ENCODE peak calls at places on chromosomes 1 and 21, in seven cellular contexts. E, X, K, U, T, C and J are unnamed samples.

GRCh38 chr21:28663111-28663693 is 329.5 kb downstream of the LTN1 start:
- DNase-seq in E (no peak), X (no peak), K (no peak), U (peak), T (no peak), C (no peak), J (no peak)

GRCh38 chr21:44456207-44456914 is 1.1 kb downstream of the LRRC3 start:
- DNase-seq in E (no peak), X (no peak), K (no peak), U (no peak), T (no peak), C (no peak), J (peak)

GRCh38 chr1:4781646-4782045 is 127.2 kb downstream of the AJAP1 start:
- DNase-seq in E (no peak), X (no peak), K (no peak), U (no peak), T (no peak), C (no peak), J (peak)

GRCh38 chr1:230105754-230106625 is 39.0 kb downstream of the GALNT2 start:
- DNase-seq in E (peak), X (no peak), K (no peak), U (no peak), T (no peak), C (no peak), J (peak)

GRCh38 chr1:178192686-178193085 is 98.8 kb downstream of the RASAL2 start:
- DNase-seq in E (peak), X (peak), K (no peak), U (peak), T (no peak), C (no peak), J (peak)

GRCh38 chr1:220926146-220926545 is 46.9 kb downstream of the HLX start:
- DNase-seq in E (no peak), X (peak), K (no peak), U (no peak), T (no peak), C (no peak), J (no peak)

GRCh38 chr1:201916649-201917249 is 28.1 kb downstream of the SHISA4 start:
- DNase-seq in E (peak), X (peak), K (no peak), U (peak), T (peak), C (no peak), J (peak)

GRCh38 chr1:187641463-187641862 is 812.7 kb downstream of the PLA2G4A start:
- DNase-seq in E (no peak), X (no peak), K (no peak), U (no peak), T (no peak), C (no peak), J (no peak)

GRCh38 chr1:223684488-223684792 is 18.9 kb upstream of the CAPN8 start:
- DNase-seq in E (no peak), X (no peak), K (no peak), U (no peak), T (no peak), C (no peak), J (no peak)

GRCh38 chr1:8560611-8561544 is 243.0 kb downstream of the SLC45A1 start:
- DNase-seq in E (peak), X (no peak), K (peak), U (peak), T (no peak), C (peak), J (no peak)

GRCh38 chr21:28624626-28625025 is 368.1 kb downstream of the LTN1 start:
- DNase-seq in E (peak), X (no peak), K (no peak), U (no peak), T (no peak), C (no peak), J (no peak)

GRCh38 chr1:154404984-154405761 is at the start of gene IL6R:
- DNase-seq in E (peak), X (peak), K (peak), U (peak), T (peak), C (peak), J (peak)

GRCh38 chr1:104987210-104987609 is 1237.5 kb downstream of the AMY1C start:
- DNase-seq in E (no peak), X (no peak), K (no peak), U (no peak), T (no peak), C (no peak), J (no peak)

GRCh38 chr1:48596036-48596435 is 124.0 kb upstream of the SPATA6 start:
- DNase-seq in E (no peak), X (no peak), K (peak), U (no peak), T (no peak), C (no peak), J (no peak)

GRCh38 chr1:116138277-116138792 is 27.1 kb downstream of the MAB21L3 start:
- DNase-seq in E (no peak), X (no peak), K (no peak), U (no peak), T (no peak), C (no peak), J (no peak)

GRCh38 chr1:61084560-61084991 is 2.2 kb downstream of the NFIA start:
- DNase-seq in E (no peak), X (no peak), K (no peak), U (no peak), T (no peak), C (no peak), J (no peak)

GRCh38 chr21:32253215-32253641 is 25.6 kb downstream of the MIS18A start:
- DNase-seq in E (no peak), X (no peak), K (no peak), U (no peak), T (no peak), C (no peak), J (peak)

GRCh38 chr21:22961248-22961647 is 1963.0 kb downstream of the NCAM2 start:
- DNase-seq in E (no peak), X (no peak), K (no peak), U (no peak), T (no peak), C (no peak), J (no peak)

GRCh38 chr1:116962976-116963639 is 38.5 kb upstream of the CD101 start:
- DNase-seq in E (no peak), X (no peak), K (no peak), U (no peak), T (no peak), C (no peak), J (no peak)

GRCh38 chr1:218711884-218712674 is 366.9 kb downstream of the TGFB2 start:
- DNase-seq in E (peak), X (no peak), K (no peak), U (no peak), T (no peak), C (no peak), J (no peak)

GRCh38 chr21:39373634-39374033 is 24.7 kb upstream of the HMGN1 start:
- DNase-seq in E (peak), X (no peak), K (no peak), U (no peak), T (no peak), C (no peak), J (no peak)

DNA sequence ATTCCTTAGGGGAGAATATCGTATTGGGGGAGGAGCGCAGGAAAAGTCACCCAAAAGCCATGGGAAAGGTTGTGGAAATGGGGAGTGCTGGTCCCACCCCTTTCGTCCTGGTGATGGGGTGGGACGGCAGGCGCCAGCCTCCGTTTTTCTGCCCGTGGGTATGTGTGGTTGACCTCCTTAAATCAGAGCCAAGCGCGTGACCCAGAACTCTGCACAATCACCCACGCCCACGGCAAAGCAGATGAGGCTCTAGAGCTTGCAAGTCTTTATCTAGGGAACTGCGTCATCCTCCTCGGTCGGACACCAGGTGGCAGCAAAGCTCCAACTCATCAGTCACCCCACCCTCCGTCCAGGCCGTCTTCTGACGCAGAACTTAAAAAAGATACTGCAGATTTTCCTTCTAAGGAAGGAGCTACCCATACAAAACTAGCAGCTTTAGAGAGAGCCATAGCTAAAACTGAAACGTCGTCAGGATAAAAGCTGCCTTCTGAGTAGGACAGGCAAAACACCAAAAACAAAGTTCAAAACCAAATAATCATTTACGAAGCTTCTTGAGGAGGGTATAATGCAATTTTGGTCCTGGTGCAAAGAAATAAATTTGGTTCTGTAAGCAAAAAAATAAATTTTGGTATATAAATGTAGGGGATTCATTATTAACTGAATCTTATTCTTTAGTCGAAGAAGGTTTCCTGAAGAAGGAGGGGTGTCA is 62.0 kb downstream of the TBX19 start:
- DNase-seq in E (peak), X (peak), K (peak), U (peak), T (peak), C (peak), J (peak)
- H3K4me3 ChIP-seq in E (no peak), X (no peak), K (peak), U (peak), T (no peak), C (no peak), J (no peak)

GRCh38 chr1:6960291-6960758 is 175.1 kb downstream of the CAMTA1 start:
- DNase-seq in E (peak), X (peak), K (no peak), U (peak), T (no peak), C (no peak), J (peak)

GRCh38 chr1:6961289-6961688 is 176.0 kb downstream of the CAMTA1 start:
- DNase-seq in E (no peak), X (no peak), K (no peak), U (no peak), T (no peak), C (no peak), J (no peak)

GRCh38 chr1:6962956-6963915 is 178.0 kb downstream of the CAMTA1 start:
- DNase-seq in E (peak), X (no peak), K (peak), U (peak), T (no peak), C (peak), J (peak)

GRCh38 chr1:6961905-6962304 is 176.7 kb downstream of the CAMTA1 start:
- DNase-seq in E (no peak), X (no peak), K (peak), U (no peak), T (no peak), C (no peak), J (no peak)

GRCh38 chr1:6962390-6962955 is 177.2 kb downstream of the CAMTA1 start:
- DNase-seq in E (peak), X (no peak), K (no peak), U (no peak), T (no peak), C (peak), J (no peak)
- H3K4me3 ChIP-seq in E (no peak), X (no peak), K (no peak), U (peak), T (no peak), C (no peak), J (no peak)

DNA sequence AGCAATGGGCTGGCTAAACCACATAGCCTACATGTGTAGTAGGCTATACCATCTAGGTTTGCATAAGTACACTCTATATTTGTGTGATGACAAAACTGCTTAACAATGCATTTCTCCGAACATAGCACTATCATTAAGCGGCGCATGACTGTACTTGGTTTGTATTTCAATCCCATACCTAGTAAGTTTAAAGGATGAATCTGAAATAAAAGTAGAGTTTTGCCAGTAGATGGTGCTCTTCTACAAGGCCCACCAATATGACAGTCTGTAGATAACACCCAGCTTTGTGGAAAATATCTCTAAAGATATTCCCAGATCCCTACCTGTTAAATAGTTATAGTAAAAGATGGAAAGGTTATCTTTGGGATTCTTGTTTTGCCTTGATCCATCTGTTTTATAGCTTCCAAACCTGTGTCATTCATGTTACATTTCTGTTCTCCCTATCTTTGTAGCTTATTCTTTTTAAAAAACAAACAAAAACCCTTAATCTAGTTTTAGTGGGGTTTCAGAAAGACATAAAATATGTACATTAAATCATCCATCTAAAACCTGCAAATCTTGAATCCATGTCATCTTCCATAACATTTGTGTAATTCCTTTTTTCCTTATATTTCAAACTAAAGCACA is 33.9 kb upstream of the ASPM start:
- DNase-seq in E (peak), X (peak), K (peak), U (no peak), T (no peak), C (no peak), J (no peak)
- H3K4me3 ChIP-seq in E (no peak), X (no peak), K (no peak), U (no peak), T (no peak), C (no peak), J (no peak)

GRCh38 chr1:42952353-42953001 is 6.2 kb downstream of the SLC2A1 start:
- DNase-seq in E (peak), X (no peak), K (no peak), U (no peak), T (no peak), C (peak), J (no peak)
- H3K4me3 ChIP-seq in E (peak), X (no peak), K (peak), U (peak), T (no peak), C (peak), J (no peak)

DNA sequence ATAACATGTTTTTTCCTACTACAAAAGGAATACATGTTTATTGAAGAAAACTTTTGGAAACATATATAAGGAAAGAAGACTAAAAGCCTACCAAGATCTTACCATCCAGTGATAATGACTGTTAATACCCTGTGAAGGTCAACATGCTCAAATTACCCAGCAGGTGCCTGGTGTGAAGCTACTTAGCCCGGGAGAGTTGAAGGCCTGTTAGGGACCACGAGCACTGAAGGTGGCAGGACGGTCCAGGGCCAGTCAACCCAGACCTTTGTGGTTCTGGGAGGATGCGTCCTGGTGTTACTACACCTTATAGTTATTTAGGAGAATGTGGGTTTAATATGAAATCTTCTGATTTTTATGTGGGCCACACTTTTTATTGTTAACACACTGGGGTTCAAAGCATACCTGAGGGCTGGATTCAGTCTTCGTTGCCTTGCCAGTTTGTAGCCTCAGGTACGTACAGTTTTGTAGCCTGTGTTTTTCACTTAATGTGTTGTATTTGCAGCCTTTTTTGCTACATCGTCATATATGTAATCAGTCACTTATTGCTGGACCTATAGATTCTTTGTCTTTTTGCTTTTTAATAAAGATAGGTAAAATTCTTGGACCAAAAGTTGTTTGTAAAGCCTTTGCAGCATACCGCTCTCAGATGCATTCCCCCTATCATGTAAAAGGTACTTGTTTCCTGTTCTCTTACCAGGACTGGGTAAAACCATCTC is 9.8 kb downstream of the ITSN1 start:
- DNase-seq in E (no peak), X (no peak), K (no peak), U (no peak), T (no peak), C (no peak), J (no peak)
- H3K4me3 ChIP-seq in E (no peak), X (no peak), K (no peak), U (no peak), T (no peak), C (no peak), J (no peak)

DNA sequence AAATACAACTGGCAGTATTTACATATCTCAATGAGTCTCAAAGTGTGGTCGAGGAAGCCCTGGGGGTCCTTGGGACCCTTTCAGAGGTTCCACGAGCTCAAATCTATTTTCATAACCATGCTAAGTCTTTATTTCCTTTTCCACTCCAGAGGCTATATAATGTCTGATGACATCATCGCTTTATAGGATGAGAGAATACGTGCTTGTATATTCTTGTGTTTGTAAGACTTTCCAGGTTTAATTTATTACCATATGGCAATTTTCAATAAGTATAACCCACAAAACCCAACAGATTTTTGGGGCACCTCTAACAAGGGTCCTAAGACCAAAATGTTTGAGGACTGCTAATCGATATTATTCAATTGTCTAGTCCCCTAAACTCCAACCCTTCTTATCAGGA is 1.4 kb upstream of the SLC19A2 start:
- DNase-seq in E (no peak), X (no peak), K (no peak), U (no peak), T (no peak), C (no peak), J (no peak)
- H3K4me3 ChIP-seq in E (no peak), X (no peak), K (no peak), U (peak), T (peak), C (no peak), J (peak)

DNA sequence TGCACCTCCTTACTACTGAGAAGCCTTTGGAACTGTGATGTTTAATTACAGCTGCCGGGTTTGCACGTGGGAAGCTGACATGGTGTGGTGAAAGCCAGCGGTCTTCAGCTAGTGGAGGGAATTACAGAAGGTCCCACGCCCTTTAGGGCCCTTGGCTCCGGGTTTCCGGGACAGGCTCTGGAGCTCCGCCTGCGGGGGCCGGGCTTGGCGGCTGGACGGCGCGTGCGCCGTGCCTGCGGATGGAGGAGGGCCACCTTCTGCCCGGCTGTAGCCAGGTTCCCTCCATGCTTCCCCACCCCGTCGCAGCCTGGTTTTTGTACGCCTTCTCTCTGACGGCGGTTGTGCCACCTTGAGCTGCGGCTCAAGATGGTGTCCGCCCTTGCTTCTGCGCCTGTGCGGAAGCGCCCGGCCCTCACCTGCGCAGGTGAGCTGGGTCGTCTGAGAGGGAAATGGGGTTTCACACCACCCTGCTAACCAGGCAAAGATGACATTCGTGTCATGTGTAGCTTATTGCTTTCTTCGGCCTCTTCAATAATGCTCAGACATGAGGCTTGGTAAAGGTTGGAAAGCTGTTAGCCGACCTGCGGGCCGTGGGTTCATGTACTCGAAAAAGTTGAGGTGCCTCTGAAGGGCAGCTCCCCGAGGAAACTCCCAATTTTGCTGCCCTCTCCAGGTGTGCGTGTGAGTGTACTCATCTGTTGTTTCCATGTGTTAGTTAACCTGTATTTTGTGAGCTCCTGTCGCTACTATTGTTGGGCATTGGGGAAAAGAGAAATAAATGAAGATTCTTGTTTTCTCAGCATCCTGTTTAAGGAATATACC is 36.6 kb upstream of the OPRD1 start:
- DNase-seq in E (peak), X (no peak), K (no peak), U (peak), T (peak), C (peak), J (peak)
- H3K4me3 ChIP-seq in E (peak), X (no peak), K (peak), U (peak), T (peak), C (peak), J (peak)

GRCh38 chr1:1630191-1630964 is 1.6 kb upstream of the MMP23B start:
- DNase-seq in E (peak), X (no peak), K (no peak), U (peak), T (peak), C (peak), J (peak)
- H3K4me3 ChIP-seq in E (no peak), X (no peak), K (no peak), U (peak), T (peak), C (peak), J (no peak)

GRCh38 chr1:155648207-155649147 is 38.5 kb downstream of the MSTO1 start:
- DNase-seq in E (peak), X (peak), K (peak), U (peak), T (no peak), C (no peak), J (no peak)
- H3K4me3 ChIP-seq in E (peak), X (peak), K (no peak), U (no peak), T (no peak), C (no peak), J (no peak)